ENCODE peak calls at places on chromosomes 16 and 17, in nine cellular contexts. X, B, J, C, Q, S, L, P and A are unnamed samples.
A peak's percentile ranks its signal among the peaks of the same experiment; 100 is the strongest.

GRCh38 chr17:36641877-36642845 is 40.8 kb downstream of the MRM1 start:
- DNase-seq in X (no peak), B (no peak), J (no peak), C (no peak), Q (no peak), S (no peak), L (no peak), P (no peak), A (no peak)

GRCh38 chr17:43578699-43579569 is 32.8 kb upstream of the ETV4 start:
- DNase-seq in X (peak; percentile 1), B (no peak), J (no peak), C (no peak), Q (no peak), S (peak; percentile 32), L (no peak), P (no peak), A (no peak)

GRCh38 chr17:44006581-44007345 is 2.3 kb downstream of the NAGS start:
- DNase-seq in X (peak; percentile 98), B (peak; percentile 98), J (peak; percentile 98), C (peak; percentile 97), Q (peak; percentile 100), S (peak; percentile 98), L (peak; percentile 97), P (peak; percentile 98), A (peak; percentile 97)

GRCh38 chr16:27531186-27531585 is 18.5 kb downstream of the GTF3C1 start:
- DNase-seq in X (no peak), B (no peak), J (no peak), C (no peak), Q (no peak), S (no peak), L (no peak), P (no peak), A (no peak)

GRCh38 chr17:63696381-63696961 is 3.5 kb downstream of the LIMD2 start:
- DNase-seq in X (no peak), B (peak; percentile 62), J (peak; percentile 36), C (no peak), Q (no peak), S (peak; percentile 47), L (no peak), P (no peak), A (no peak)

GRCh38 chr17:28326114-28326513 is 7.1 kb downstream of the TMEM97 start:
- DNase-seq in X (no peak), B (no peak), J (no peak), C (no peak), Q (no peak), S (no peak), L (no peak), P (no peak), A (no peak)

GRCh38 chr17:82950525-82951102 is 110.8 kb upstream of the ZNF750 start:
- DNase-seq in X (no peak), B (no peak), J (no peak), C (no peak), Q (peak; percentile 10), S (no peak), L (peak; percentile 19), P (peak; percentile 1), A (no peak)

GRCh38 chr17:78764871-78765270 is 17.2 kb downstream of the CYTH1 start:
- DNase-seq in X (no peak), B (no peak), J (no peak), C (no peak), Q (no peak), S (no peak), L (no peak), P (no peak), A (no peak)

GRCh38 chr17:67421869-67422273 is 44.8 kb downstream of the PITPNC1 start:
- DNase-seq in X (peak; percentile 43), B (peak; percentile 79), J (no peak), C (no peak), Q (no peak), S (peak; percentile 36), L (no peak), P (no peak), A (peak; percentile 21)

GRCh38 chr17:1060991-1061390 is 64.1 kb downstream of the TIMM22 start:
- DNase-seq in X (no peak), B (no peak), J (no peak), C (peak; percentile 91), Q (peak; percentile 76), S (peak; percentile 93), L (no peak), P (no peak), A (no peak)

GRCh38 chr17:55161935-55162555 is 102.7 kb upstream of the HLF start:
- DNase-seq in X (no peak), B (no peak), J (no peak), C (no peak), Q (no peak), S (peak; percentile 38), L (no peak), P (no peak), A (no peak)

GRCh38 chr17:46977348-46977747 is 1.7 kb downstream of the RPRML start:
- DNase-seq in X (no peak), B (no peak), J (peak; percentile 65), C (no peak), Q (no peak), S (peak; percentile 32), L (no peak), P (no peak), A (no peak)

GRCh38 chr16:58501242-58502131 is 1.5 kb downstream of the NDRG4 start:
- DNase-seq in X (no peak), B (no peak), J (no peak), C (no peak), Q (peak; percentile 53), S (no peak), L (peak; percentile 44), P (no peak), A (no peak)

GRCh38 chr17:29042026-29042678 is 789 bp upstream of the PIPOX start:
- DNase-seq in X (no peak), B (no peak), J (no peak), C (no peak), Q (no peak), S (no peak), L (no peak), P (no peak), A (no peak)

GRCh38 chr16:89475144-89475543 is 15.2 kb downstream of the ANKRD11 start:
- DNase-seq in X (no peak), B (no peak), J (no peak), C (no peak), Q (no peak), S (no peak), L (no peak), P (no peak), A (no peak)

GRCh38 chr16:89478576-89479221 is 11.7 kb downstream of the ANKRD11 start:
- DNase-seq in X (no peak), B (no peak), J (no peak), C (no peak), Q (no peak), S (peak; percentile 32), L (no peak), P (no peak), A (no peak)

GRCh38 chr16:89476811-89477261 is 13.5 kb downstream of the ANKRD11 start:
- DNase-seq in X (no peak), B (no peak), J (no peak), C (no peak), Q (no peak), S (no peak), L (no peak), P (no peak), A (no peak)

GRCh38 chr16:89473791-89474414 is 16.5 kb downstream of the ANKRD11 start:
- DNase-seq in X (no peak), B (no peak), J (no peak), C (no peak), Q (no peak), S (peak; percentile 62), L (no peak), P (no peak), A (no peak)

GRCh38 chr16:89476379-89476778 is 14.0 kb downstream of the ANKRD11 start:
- DNase-seq in X (no peak), B (no peak), J (no peak), C (no peak), Q (no peak), S (no peak), L (no peak), P (no peak), A (no peak)
- H3K4me1 ChIP-seq in X (peaks cover 80% of the 10 kb centered on the region), B (peaks cover 92% of the 10 kb centered on the region), J (peaks cover 3% of the 10 kb centered on the region), C (peaks cover 82% of the 10 kb centered on the region), Q (peaks cover 97% of the 10 kb centered on the region), S (peaks cover 20% of the 10 kb centered on the region), L (peaks cover 33% of the 10 kb centered on the region), P (peaks cover 96% of the 10 kb centered on the region), A (peaks cover 98% of the 10 kb centered on the region)

GRCh38 chr16:8920676-8921625 is 38.8 kb downstream of the LITAFD start:
- DNase-seq in X (no peak), B (no peak), J (no peak), C (no peak), Q (no peak), S (no peak), L (no peak), P (no peak), A (no peak)
- H3K36me3 ChIP-seq in X (peaks cover 67% of the 10 kb centered on the region), B (peaks cover 64% of the 10 kb centered on the region), J (peaks cover 95% of the 10 kb centered on the region), C (peaks cover 10% of the 10 kb centered on the region), Q (peaks cover 92% of the 10 kb centered on the region), S (peaks cover 68% of the 10 kb centered on the region), L (no peaks in the 10 kb centered on the region), P (peaks cover 74% of the 10 kb centered on the region), A (peaks cover 74% of the 10 kb centered on the region)

GRCh38 chr16:53757971-53758609 is 54.1 kb downstream of the FTO start:
- DNase-seq in X (no peak), B (no peak), J (no peak), C (no peak), Q (no peak), S (no peak), L (no peak), P (no peak), A (no peak)

GRCh38 chr16:53752566-53752965 is 48.6 kb downstream of the FTO start:
- DNase-seq in X (no peak), B (no peak), J (no peak), C (no peak), Q (no peak), S (no peak), L (no peak), P (no peak), A (no peak)

GRCh38 chr16:53756329-53756996 is 52.5 kb downstream of the FTO start:
- DNase-seq in X (no peak), B (no peak), J (peak; percentile 72), C (no peak), Q (no peak), S (peak; percentile 37), L (no peak), P (no peak), A (no peak)

GRCh38 chr16:53753431-53753830 is 49.5 kb downstream of the FTO start:
- DNase-seq in X (no peak), B (no peak), J (no peak), C (no peak), Q (no peak), S (no peak), L (no peak), P (no peak), A (no peak)

GRCh38 chr16:53754938-53755910 is 51.3 kb downstream of the FTO start:
- DNase-seq in X (no peak), B (no peak), J (no peak), C (peak; percentile 50), Q (no peak), S (peak; percentile 75), L (peak; percentile 51), P (no peak), A (no peak)
- H3K4me1 ChIP-seq in X (no peaks in the 10 kb centered on the region), B (no peaks in the 10 kb centered on the region), J (peaks cover 34% of the 10 kb centered on the region), C (peaks cover 19% of the 10 kb centered on the region), Q (no peaks in the 10 kb centered on the region), S (peaks cover 40% of the 10 kb centered on the region), L (peaks cover 6% of the 10 kb centered on the region), P (peaks cover 39% of the 10 kb centered on the region), A (peaks cover 28% of the 10 kb centered on the region)

DNA sequence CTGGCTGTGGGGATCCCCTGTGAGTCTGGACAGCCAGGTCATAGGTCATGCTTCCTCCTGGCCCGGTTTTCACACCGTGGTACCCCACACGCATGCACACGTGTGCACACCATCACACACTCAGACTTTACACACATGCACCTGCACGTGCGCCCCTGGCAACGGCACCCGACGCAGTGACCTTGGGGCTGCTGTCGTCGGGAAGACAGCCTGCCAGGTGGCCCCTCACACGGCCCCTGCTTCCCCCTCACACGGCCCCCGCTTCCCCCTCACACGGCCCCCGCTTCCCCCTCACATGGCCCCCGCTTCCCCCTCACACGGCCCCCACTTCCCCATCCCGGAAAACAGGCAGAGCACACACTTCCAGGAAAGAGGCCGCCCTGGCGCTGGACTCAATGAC is 45.1 kb downstream of the CBFA2T3 start:
- DNase-seq in X (no peak), B (no peak), J (no peak), C (no peak), Q (no peak), S (no peak), L (no peak), P (no peak), A (no peak)
- H3K36me3 ChIP-seq in X (no peaks in the 10 kb centered on the region), B (no peaks in the 10 kb centered on the region), J (no peaks in the 10 kb centered on the region), C (no peaks in the 10 kb centered on the region), Q (no peaks in the 10 kb centered on the region), S (no peaks in the 10 kb centered on the region), L (no peaks in the 10 kb centered on the region), P (no peaks in the 10 kb centered on the region), A (no peaks in the 10 kb centered on the region)